ENCODE peak calls at places on chromosome 19, in four cellular contexts. T is endothelial cell, E is GM10248, H is LHCN-M2. M is an unnamed sample.

GRCh38 chr19:13112555-13112954 is 4.0 kb downstream of the TRMT1 start:
- DNase-seq in T (no peak), E (no peak), H (no peak), M (no peak)

GRCh38 chr19:54172764-54173699 is at the start of gene TMC4:
- DNase-seq in T (no peak), E (no peak), H (no peak), M (no peak)

GRCh38 chr19:13794388-13794751 is 873 bp upstream of the ZSWIM4 start:
- DNase-seq in T (no peak), E (no peak), H (peak; percentile 65), M (no peak)

GRCh38 chr19:17448190-17448967 is at the start of gene TMEM221:
- DNase-seq in T (peak; percentile 74), E (peak; percentile 80), H (peak; percentile 13), M (peak; percentile 73)

GRCh38 chr19:50258918-50259372 is 55.5 kb downstream of the MYH14 start:
- DNase-seq in T (no peak), E (no peak), H (no peak), M (peak; percentile 58)

GRCh38 chr19:58150328-58150921 is at the start of gene ZNF329:
- DNase-seq in T (peak; percentile 91), E (peak; percentile 90), H (peak; percentile 62), M (peak; percentile 91)

GRCh38 chr19:5124111-5124855 is 155.4 kb downstream of the KDM4B start:
- DNase-seq in T (no peak), E (no peak), H (no peak), M (no peak)

GRCh38 chr19:54418030-54418929 is 3.0 kb downstream of the TTYH1 start:
- DNase-seq in T (no peak), E (peak; percentile 71), H (peak; percentile 12), M (no peak)

GRCh38 chr19:51136333-51136732 is 5.8 kb upstream of the SIGLEC7 start:
- DNase-seq in T (no peak), E (no peak), H (no peak), M (no peak)

GRCh38 chr19:38849746-38850230 is at the start of gene HNRNPL:
- DNase-seq in T (peak; percentile 99), E (peak; percentile 94), H (no peak), M (peak; percentile 99)

GRCh38 chr19:371501-372160 is 27.0 kb upstream of the MIER2 start:
- DNase-seq in T (no peak), E (no peak), H (no peak), M (no peak)

GRCh38 chr19:44737238-44738160 is 11.0 kb upstream of the BCL3 start:
- DNase-seq in T (no peak), E (peak; percentile 47), H (no peak), M (no peak)

GRCh38 chr19:12959482-12959881 is 2.5 kb upstream of the GADD45GIP1 start:
- DNase-seq in T (no peak), E (no peak), H (no peak), M (no peak)

GRCh38 chr19:49771674-49772139 is 4.9 kb downstream of the AP2A1 start:
- DNase-seq in T (no peak), E (no peak), H (no peak), M (no peak)

GRCh38 chr19:29482855-29483640 is 42.7 kb upstream of the VSTM2B start:
- DNase-seq in T (no peak), E (peak; percentile 5), H (no peak), M (no peak)

GRCh38 chr19:10690351-10690781 is 10.9 kb upstream of the QTRT1 start:
- DNase-seq in T (no peak), E (no peak), H (no peak), M (no peak)

GRCh38 chr19:48361912-48362311 is 1.8 kb downstream of the TMEM143 start:
- DNase-seq in T (no peak), E (no peak), H (no peak), M (no peak)

GRCh38 chr19:10874019-10874418 is 2.7 kb downstream of the CARM1 start:
- DNase-seq in T (no peak), E (no peak), H (no peak), M (no peak)

GRCh38 chr19:3816566-3817218 is 30.5 kb upstream of the MATK start:
- DNase-seq in T (no peak), E (no peak), H (no peak), M (no peak)

GRCh38 chr19:53102701-53103140 is 501 bp downstream of the ZNF160 start:
- DNase-seq in T (peak; percentile 45), E (peak; percentile 38), H (peak; percentile 41), M (peak; percentile 50)

GRCh38 chr19:47005873-47006272 is 13.8 kb upstream of the NPAS1 start:
- DNase-seq in T (no peak), E (no peak), H (peak; percentile 40), M (no peak)

GRCh38 chr19:55464039-55464668 is 397 bp downstream of the C19orf85 start:
- DNase-seq in T (no peak), E (no peak), H (no peak), M (no peak)

GRCh38 chr19:1700733-1701663 is 48.6 kb upstream of the TCF3 start:
- DNase-seq in T (no peak), E (no peak), H (no peak), M (no peak)

GRCh38 chr19:35715981-35716734 is 1.6 kb upstream of the KMT2B start:
- DNase-seq in T (peak; percentile 60), E (no peak), H (no peak), M (peak; percentile 73)

GRCh38 chr19:16756649-16757048 is 37.0 kb downstream of the NWD1 start:
- DNase-seq in T (no peak), E (no peak), H (no peak), M (no peak)

GRCh38 chr19:6947745-6948144 is 60.4 kb downstream of the ADGRE1 start:
- DNase-seq in T (no peak), E (peak; percentile 67), H (peak; percentile 17), M (no peak)

GRCh38 chr19:17097593-17098126 is 22.1 kb downstream of the MYO9B start:
- DNase-seq in T (no peak), E (no peak), H (peak; percentile 67), M (no peak)

GRCh38 chr19:4529924-4530522 is 5.0 kb downstream of the PLIN5 start:
- DNase-seq in T (no peak), E (no peak), H (no peak), M (no peak)